ENCODE peak calls at places on chromosomes 7 and 10, in four cellular contexts. F is neural progenitor cell; Q is colonic mucosa; J is CD4-positive, alpha-beta T cell. V is an unnamed sample.

GRCh38 chr7:36287371-36288241 is 102.1 kb upstream of the ANLN start:
- DNase-seq in F (no peak), Q (peak; percentile 52), J (peak; percentile 20), V (no peak)

GRCh38 chr7:158272509-158273137 is 315.0 kb downstream of the PTPRN2 start:
- DNase-seq in F (no peak), Q (no peak), J (no peak), V (no peak)

GRCh38 chr7:146486519-146486918 is 369.9 kb downstream of the CNTNAP2 start:
- DNase-seq in F (no peak), Q (no peak), J (no peak), V (no peak)

GRCh38 chr7:140423501-140423900 is 19.6 kb downstream of the RAB19 start:
- DNase-seq in F (no peak), Q (no peak), J (no peak), V (no peak)

GRCh38 chr7:77674878-77675277 is 21.4 kb upstream of the RSBN1L start:
- DNase-seq in F (no peak), Q (peak; percentile 79), J (no peak), V (no peak)

GRCh38 chr10:101838416-101838970 is 5.1 kb downstream of the KCNIP2 start:
- DNase-seq in F (no peak), Q (no peak), J (no peak), V (no peak)

GRCh38 chr7:122887198-122887597 is 938 bp upstream of the CADPS2 start:
- DNase-seq in F (peak; percentile 84), Q (peak; percentile 69), J (no peak), V (peak; percentile 78)

GRCh38 chr10:31304261-31304970 is 14.6 kb upstream of the ZEB1 start:
- DNase-seq in F (no peak), Q (no peak), J (no peak), V (no peak)

GRCh38 chr10:22320591-22321155 is at the start of gene BMI1:
- DNase-seq in F (peak; percentile 90), Q (peak; percentile 81), J (no peak), V (peak; percentile 86)

GRCh38 chr10:29186221-29186620 is 102.6 kb upstream of the LYZL1 start:
- DNase-seq in F (no peak), Q (no peak), J (no peak), V (no peak)

GRCh38 chr7:156019308-156019707 is 207.0 kb upstream of the SHH start:
- DNase-seq in F (no peak), Q (no peak), J (no peak), V (no peak)

GRCh38 chr7:104553074-104553473 is 224.7 kb downstream of the LHFPL3 start:
- DNase-seq in F (no peak), Q (no peak), J (no peak), V (no peak)

GRCh38 chr10:6065406-6065805 is 3.2 kb upstream of the IL2RA start:
- DNase-seq in F (no peak), Q (no peak), J (no peak), V (peak; percentile 26)

GRCh38 chr10:103276941-103277712 is at the start of gene INA:
- DNase-seq in F (peak; percentile 94), Q (no peak), J (no peak), V (no peak)

GRCh38 chr10:3472705-3473078 is 300.1 kb upstream of the PITRM1 start:
- DNase-seq in F (no peak), Q (no peak), J (no peak), V (no peak)

GRCh38 chr10:124597677-124598165 is 136.1 kb downstream of the LHPP start:
- DNase-seq in F (no peak), Q (no peak), J (no peak), V (no peak)

GRCh38 chr10:110460111-110460809 is 37.4 kb upstream of the DUSP5 start:
- DNase-seq in F (no peak), Q (no peak), J (peak; percentile 10), V (peak; percentile 89)

GRCh38 chr10:103542764-103543616 is 49.5 kb downstream of the NEURL1 start:
- DNase-seq in F (peak; percentile 77), Q (peak; percentile 55), J (no peak), V (no peak)

GRCh38 chr7:145175366-145175765 is 339.5 kb upstream of the TPK1 start:
- DNase-seq in F (no peak), Q (no peak), J (no peak), V (no peak)

GRCh38 chr7:22677680-22678079 is 49.3 kb upstream of the IL6 start:
- DNase-seq in F (no peak), Q (no peak), J (no peak), V (no peak)

GRCh38 chr10:127740596-127740995 is 3.6 kb downstream of the FOXI2 start:
- DNase-seq in F (no peak), Q (no peak), J (no peak), V (no peak)

GRCh38 chr10:50550291-50550839 is 73.4 kb downstream of the SGMS1 start:
- DNase-seq in F (no peak), Q (peak; percentile 59), J (no peak), V (peak; percentile 27)

GRCh38 chr10:124517931-124518330 is 56.3 kb downstream of the LHPP start:
- DNase-seq in F (no peak), Q (no peak), J (no peak), V (no peak)

GRCh38 chr7:159092701-159093121 is 52.0 kb downstream of the VIPR2 start:
- DNase-seq in F (no peak), Q (no peak), J (no peak), V (no peak)

GRCh38 chr7:92697012-92697411 is 106.8 kb upstream of the FAM133B start:
- DNase-seq in F (no peak), Q (no peak), J (no peak), V (no peak)

GRCh38 chr10:68924593-68924992 is 23.5 kb downstream of the DDX50 start:
- DNase-seq in F (no peak), Q (no peak), J (no peak), V (no peak)

GRCh38 chr7:87851242-87851641 is 24.9 kb downstream of the SLC25A40 start:
- DNase-seq in F (no peak), Q (no peak), J (no peak), V (no peak)
- H3K27ac ChIP-seq in F (no peak overlapping the region), Q (no peak overlapping the region), J (no peak overlapping the region), V (no peak overlapping the region)

DNA sequence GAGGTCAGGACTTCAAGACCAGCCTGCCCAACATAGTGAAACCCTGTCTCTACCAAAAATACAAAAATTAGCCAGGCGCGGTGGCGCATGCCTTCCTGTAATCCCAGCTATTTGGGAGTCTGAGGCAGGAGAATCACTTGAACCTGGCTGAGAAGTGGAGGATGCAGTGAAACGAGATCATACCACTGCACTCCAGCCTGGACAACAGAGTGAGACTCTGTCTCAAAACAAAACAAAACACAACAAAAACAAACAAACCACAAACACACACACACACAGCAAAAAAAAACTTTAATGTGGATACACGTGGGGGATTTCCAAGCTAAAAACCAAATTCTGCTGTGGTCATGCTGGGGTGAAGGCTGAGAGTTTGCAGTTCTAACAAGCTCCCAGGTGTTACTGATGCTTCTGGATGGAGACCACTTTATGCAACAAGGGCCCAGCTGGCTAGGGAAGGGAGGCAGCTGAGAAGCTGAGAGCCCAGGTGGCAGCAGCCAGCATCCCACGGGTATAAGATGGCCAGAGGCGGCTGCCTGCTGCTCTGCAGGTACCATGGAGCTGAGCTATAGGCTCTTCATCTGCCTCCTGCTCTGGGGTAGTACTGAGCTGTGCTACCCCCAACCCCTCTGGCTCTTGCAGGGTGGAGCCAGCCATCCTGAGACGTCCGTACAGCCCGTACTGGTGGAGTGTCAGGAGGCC is at the start of gene ZP3:
- DNase-seq in F (no peak), Q (no peak), J (no peak), V (no peak)
- H3K27ac ChIP-seq in F (no peak within 1 kb of the TSS), Q (no peak within 1 kb of the TSS), J (no peak within 1 kb of the TSS), V (no peak within 1 kb of the TSS)

GRCh38 chr10:60186315-60187071 is 203.2 kb downstream of the ANK3 start:
- DNase-seq in F (no peak), Q (no peak), J (no peak), V (peak; percentile 37)
- H3K27ac ChIP-seq in F (no peak overlapping the region), Q (no peak overlapping the region), J (no peak overlapping the region), V (no peak overlapping the region)

GRCh38 chr10:17024461-17024860 is 105.2 kb downstream of the CUBN start:
- DNase-seq in F (no peak), Q (no peak), J (no peak), V (no peak)
- H3K27ac ChIP-seq in F (no peak overlapping the region), Q (peak overlapping the region; percentile 53), J (peak overlapping the region; percentile 89), V (no peak overlapping the region)

DNA sequence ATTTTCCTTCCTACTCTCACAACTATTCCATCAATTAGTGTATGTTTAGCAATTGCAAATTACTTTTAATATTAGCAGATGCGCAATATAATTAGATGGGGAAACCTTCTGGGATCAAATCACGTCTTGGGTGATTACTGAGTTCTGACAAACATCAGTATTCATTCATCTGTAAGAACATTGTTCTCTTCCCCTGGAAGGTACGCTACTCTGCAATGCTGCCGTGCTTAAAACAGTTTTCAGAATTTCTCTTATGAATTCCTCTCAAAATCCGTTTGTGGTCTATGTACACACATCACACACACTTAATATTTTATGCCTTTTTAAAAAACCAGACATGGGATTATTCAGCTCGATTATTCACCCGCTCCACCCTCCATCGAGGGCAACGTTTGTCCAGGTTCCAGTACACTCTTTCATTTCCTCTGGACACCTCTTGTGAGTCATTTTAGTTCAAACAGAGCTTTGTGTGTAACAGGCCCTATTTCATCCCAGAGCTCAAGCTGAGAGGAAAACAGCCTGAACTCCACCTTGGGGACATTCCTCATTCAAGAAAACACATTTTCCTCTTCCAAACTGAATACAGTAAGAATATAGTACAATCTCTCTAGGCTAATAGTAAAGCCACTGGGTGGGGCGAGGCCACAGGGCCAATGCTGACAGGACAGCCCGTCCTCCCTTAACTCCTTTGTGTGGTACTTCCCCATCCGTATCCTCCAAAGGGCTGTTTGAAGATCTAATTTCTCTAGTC is 237.7 kb upstream of the NEBL start:
- DNase-seq in F (no peak), Q (peak; percentile 25), J (no peak), V (no peak)
- H3K27ac ChIP-seq in F (no peak overlapping the region), Q (no peak overlapping the region), J (no peak overlapping the region), V (no peak overlapping the region)

GRCh38 chr7:46507601-46508000 is 586.5 kb upstream of the IGFBP3 start:
- DNase-seq in F (peak; percentile 48), Q (no peak), J (no peak), V (no peak)

GRCh38 chr7:46512901-46513431 is 591.9 kb upstream of the IGFBP3 start:
- DNase-seq in F (no peak), Q (peak; percentile 22), J (no peak), V (peak; percentile 33)

GRCh38 chr7:46511442-46512215 is 590.6 kb upstream of the IGFBP3 start:
- DNase-seq in F (no peak), Q (no peak), J (no peak), V (no peak)

DNA sequence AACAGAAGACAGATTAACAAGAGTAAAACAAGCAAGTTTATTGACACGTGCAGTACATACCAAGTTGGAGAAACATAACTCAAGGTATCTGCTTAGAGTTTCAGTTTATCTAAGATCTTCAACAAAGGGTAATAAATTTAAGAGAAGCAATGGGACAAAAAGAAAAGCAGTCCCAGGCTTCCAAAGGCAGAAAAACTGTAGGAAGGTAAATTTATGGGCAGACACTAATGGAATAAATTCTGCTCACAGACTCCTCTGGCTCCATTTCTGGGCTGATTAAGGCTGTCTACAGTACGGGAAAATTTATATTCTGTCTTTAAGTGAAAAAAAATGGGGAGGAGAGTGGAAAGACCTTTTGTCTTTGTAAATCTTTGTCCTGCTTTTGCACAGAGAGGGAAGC is 587.5 kb upstream of the IGFBP3 start:
- DNase-seq in F (no peak), Q (no peak), J (no peak), V (no peak)
- H3K27ac ChIP-seq in F (no peak overlapping the region), Q (no peak overlapping the region), J (no peak overlapping the region), V (no peak overlapping the region)

V was measured in right lobe of liver.